ENCODE peak calls at places on chromosomes 4 and X, in five cellular contexts. R is H7, A is upper lobe of right lung, I is esophagus squamous epithelium, Z is mesendoderm. G is an unnamed sample. For H3K36me3, the result is how much of the 10 kb centered on the place peaks cover.

GRCh38 chr4:138910914-138911336 is 104.7 kb upstream of the NOCT start:
- DNase-seq in Z (peak), R (peak), A (peak), I (peak), G (peak)

GRCh38 chr4:182536221-182536620 is 293.0 kb downstream of the TENM3 start:
- DNase-seq in Z (peak), I (no peak), R (no peak), A (no peak), G (peak)

GRCh38 chrX:73215263-73215662 is 612 bp upstream of the NAP1L2 start:
- DNase-seq in Z (no peak), I (no peak), A (no peak), R (no peak), G (no peak)

GRCh38 chr4:62644372-62644771 is 1444.2 kb downstream of the ADGRL3 start:
- DNase-seq in A (no peak), R (peak), Z (peak), I (no peak), G (peak)

GRCh38 chr4:15493411-15493810 is 23.7 kb downstream of the CC2D2A start:
- DNase-seq in I (no peak), Z (no peak), R (no peak), A (no peak), G (no peak)

GRCh38 chr4:174423257-174423944 is 98.9 kb downstream of the HPGD start:
- DNase-seq in A (no peak), Z (no peak), R (no peak), I (no peak), G (no peak)

GRCh38 chr4:7255488-7255881 is 63.1 kb downstream of the SORCS2 start:
- DNase-seq in Z (no peak), R (no peak), I (no peak), A (no peak), G (no peak)

GRCh38 chrX:18252644-18253359 is 32.1 kb upstream of the BEND2 start:
- DNase-seq in Z (no peak), R (peak), A (no peak), I (no peak), G (no peak)

GRCh38 chr4:100189820-100190642 is at the start of gene DDIT4L:
- DNase-seq in A (peak), I (no peak), R (peak), Z (peak), G (peak)

GRCh38 chr4:107718351-107718965 is 1.6 kb downstream of the PAPSS1 start:
- DNase-seq in R (no peak), I (no peak), Z (no peak), A (no peak), G (no peak)

GRCh38 chrX:43718081-43718480 is 62.0 kb downstream of the MAOA start:
- DNase-seq in A (no peak), R (no peak), Z (no peak), I (no peak), G (no peak)

GRCh38 chr4:16222957-16223527 is 3.2 kb downstream of the TAPT1 start:
- DNase-seq in Z (no peak), R (no peak), A (no peak), I (no peak), G (no peak)

GRCh38 chrX:50812995-50813842 is 775 bp downstream of the SHROOM4 start:
- DNase-seq in R (peak), I (no peak), A (peak), Z (peak), G (peak)

GRCh38 chrX:70482300-70482699 is 37.7 kb downstream of the DLG3 start:
- DNase-seq in A (no peak), Z (no peak), I (no peak), R (no peak), G (no peak)

GRCh38 chr4:123055943-123056342 is 133.5 kb upstream of the NUDT6 start:
- DNase-seq in I (no peak), Z (no peak), A (no peak), R (no peak), G (no peak)

GRCh38 chrX:38004046-38004445 is 2.3 kb upstream of the SYTL5 start:
- DNase-seq in A (no peak), R (no peak), Z (no peak), I (no peak), G (no peak)

GRCh38 chr4:100168521-100168920 is 21.7 kb downstream of the DDIT4L start:
- DNase-seq in I (no peak), R (no peak), A (no peak), Z (no peak), G (no peak)

GRCh38 chr4:169080970-169081369 is 70.9 kb upstream of the CBR4 start:
- DNase-seq in I (no peak), R (no peak), Z (no peak), A (no peak), G (no peak)

GRCh38 chr4:166435449-166435848 is 562.4 kb downstream of the TLL1 start:
- DNase-seq in A (no peak), Z (no peak), R (no peak), I (no peak), G (no peak)

GRCh38 chr4:89197920-89198319 is 86.6 kb downstream of the TIGD2 start:
- DNase-seq in I (no peak), R (no peak), Z (no peak), A (no peak), G (no peak)

GRCh38 chr4:168634276-168634802 is 137.5 kb downstream of the PALLD start:
- DNase-seq in R (peak), Z (peak), I (no peak), A (no peak), G (peak)

GRCh38 chr4:8728536-8729407 is 136.2 kb downstream of the CPZ start:
- DNase-seq in A (peak), R (no peak), Z (no peak), I (no peak), G (peak)

GRCh38 chrX:71622347-71623104 is 4.2 kb upstream of the CXCR3 start:
- DNase-seq in I (no peak), A (peak), Z (peak), R (peak), G (no peak)

GRCh38 chrX:147803948-147804347 is 107.8 kb upstream of the FMR1 start:
- DNase-seq in A (no peak), Z (peak), R (peak), I (no peak), G (peak)

GRCh38 chrX:103886624-103887023 is 54.6 kb upstream of the RAB9B start:
- DNase-seq in R (no peak), I (no peak), Z (no peak), A (no peak), G (no peak)

GRCh38 chr4:98522603-98523395 is 135.6 kb downstream of the TSPAN5 start:
- DNase-seq in Z (no peak), I (no peak), A (no peak), R (no peak), G (peak)

GRCh38 chr4:76831475-76832390 is 66.2 kb downstream of the SOWAHB start:
- DNase-seq in A (no peak), Z (no peak), R (no peak), I (no peak), G (no peak)

GRCh38 chrX:84735025-84735424 is 232.8 kb upstream of the HDX start:
- DNase-seq in I (no peak), A (no peak), Z (no peak), R (no peak), G (no peak)

GRCh38 chr4:180706766-180707165 is 1536.4 kb upstream of the TENM3 start:
- DNase-seq in Z (no peak), A (no peak), I (no peak), R (no peak), G (no peak)

GRCh38 chr4:86376850-86377249 is 17.0 kb upstream of the MAPK10 start:
- DNase-seq in R (no peak), Z (peak), A (no peak), I (no peak), G (peak)

GRCh38 chr4:56990109-56990508 is 11.4 kb downstream of the POLR2B start:
- DNase-seq in Z (peak), I (no peak), A (no peak), R (no peak), G (no peak)

GRCh38 chr4:56986952-56987351 is 8.3 kb downstream of the POLR2B start:
- DNase-seq in Z (no peak), I (no peak), R (no peak), A (no peak), G (no peak)

GRCh38 chr4:56981795-56982201 is 3.1 kb downstream of the POLR2B start:
- DNase-seq in A (no peak), Z (peak), I (no peak), R (no peak), G (no peak)

DNA sequence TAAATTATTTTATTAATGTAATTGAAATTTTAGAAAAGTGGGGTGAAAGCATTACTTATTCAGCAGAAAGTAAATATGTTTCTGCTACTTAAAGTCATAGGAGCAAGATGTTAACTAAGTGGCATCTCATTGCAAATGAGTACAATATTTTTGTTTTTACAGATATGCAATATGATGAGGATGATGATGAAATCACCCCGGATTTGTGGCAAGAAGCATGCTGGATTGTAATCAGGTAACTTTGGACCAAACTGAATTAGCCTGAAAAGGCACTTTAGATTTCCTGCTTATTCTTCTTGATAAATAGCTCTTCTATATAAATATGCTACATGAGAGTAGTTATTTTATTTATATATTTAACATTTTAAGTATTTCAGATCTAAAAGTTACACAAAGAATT is 7.5 kb downstream of the POLR2B start:
- DNase-seq in Z (no peak), R (no peak), A (no peak), I (no peak), G (no peak)
- H3K36me3 ChIP-seq in Z (under half), R (under half), A (half or more), I (under half), G (half or more)

GRCh38 chr4:39324897-39325613 is 41.1 kb downstream of the RFC1 start:
- DNase-seq in Z (no peak), A (no peak), R (no peak), I (no peak), G (no peak)

GRCh38 chr4:39323836-39324235 is 42.3 kb downstream of the RFC1 start:
- DNase-seq in R (no peak), A (no peak), I (no peak), Z (no peak), G (no peak)

GRCh38 chr4:39320381-39321115 is 45.6 kb downstream of the RFC1 start:
- DNase-seq in R (no peak), Z (no peak), I (no peak), A (no peak), G (peak)

GRCh38 chr4:39324446-39324845 is 41.7 kb downstream of the RFC1 start:
- DNase-seq in I (no peak), A (no peak), Z (peak), R (no peak), G (no peak)

DNA sequence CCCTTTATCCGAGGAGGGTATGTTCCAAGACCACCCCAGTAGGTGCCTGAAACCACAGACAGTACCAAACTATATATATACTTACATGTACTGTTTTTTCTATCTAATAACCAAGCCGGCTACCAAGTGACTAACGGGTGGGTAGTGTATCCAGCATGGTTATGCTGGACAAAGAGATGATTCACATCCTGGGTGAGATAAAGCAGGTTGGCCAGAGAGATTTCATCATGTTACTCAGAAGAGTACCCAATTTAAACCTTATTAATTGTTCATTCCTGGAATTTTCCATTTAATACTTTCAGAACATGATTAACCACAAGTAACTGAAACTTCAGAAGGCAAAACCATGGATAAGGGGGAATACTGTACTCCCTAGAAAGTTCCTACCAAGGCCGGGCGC is 46.5 kb downstream of the RFC1 start:
- DNase-seq in A (no peak), R (no peak), Z (no peak), I (no peak), G (no peak)
- H3K36me3 ChIP-seq in A (half or more), R (under half), Z (under half), I (under half), G (under half)

GRCh38 chr4:178427663-178428062 is 985.4 kb upstream of the AGA start:
- DNase-seq in I (no peak), R (no peak), A (no peak), Z (no peak), G (no peak)
- H3K36me3 ChIP-seq in I (under half), R (under half), A (under half), Z (under half), G (under half)

GRCh38 chrX:5537098-5537497 is 691.6 kb downstream of the NLGN4X start:
- DNase-seq in I (no peak), Z (no peak), R (no peak), A (no peak), G (no peak)
- H3K36me3 ChIP-seq in I (under half), Z (under half), R (under half), A (under half), G (under half)

GRCh38 chr4:148999924-149000323 is 557.7 kb upstream of the NR3C2 start:
- DNase-seq in A (no peak), R (no peak), Z (no peak), I (no peak), G (no peak)
- H3K36me3 ChIP-seq in A (under half), R (under half), Z (under half), I (under half), G (under half)

GRCh38 chrX:108245462-108245861 is 153.9 kb downstream of the ATG4A start:
- DNase-seq in Z (peak), I (no peak), A (no peak), R (peak), G (peak)
- H3K36me3 ChIP-seq in Z (under half), I (under half), A (under half), R (under half), G (under half)

GRCh38 chrX:13759152-13759718 is 24.7 kb downstream of the OFD1 start:
- DNase-seq in I (no peak), A (no peak), R (no peak), Z (no peak), G (no peak)

GRCh38 chrX:13761606-13762005 is 27.1 kb downstream of the OFD1 start:
- DNase-seq in I (no peak), Z (peak), A (no peak), R (peak), G (no peak)

GRCh38 chrX:13762015-13762414 is 27.5 kb downstream of the OFD1 start:
- DNase-seq in Z (peak), A (no peak), I (no peak), R (peak), G (peak)

GRCh38 chrX:13763489-13763888 is 28.9 kb downstream of the OFD1 start:
- DNase-seq in A (no peak), R (no peak), Z (no peak), I (no peak), G (no peak)

DNA sequence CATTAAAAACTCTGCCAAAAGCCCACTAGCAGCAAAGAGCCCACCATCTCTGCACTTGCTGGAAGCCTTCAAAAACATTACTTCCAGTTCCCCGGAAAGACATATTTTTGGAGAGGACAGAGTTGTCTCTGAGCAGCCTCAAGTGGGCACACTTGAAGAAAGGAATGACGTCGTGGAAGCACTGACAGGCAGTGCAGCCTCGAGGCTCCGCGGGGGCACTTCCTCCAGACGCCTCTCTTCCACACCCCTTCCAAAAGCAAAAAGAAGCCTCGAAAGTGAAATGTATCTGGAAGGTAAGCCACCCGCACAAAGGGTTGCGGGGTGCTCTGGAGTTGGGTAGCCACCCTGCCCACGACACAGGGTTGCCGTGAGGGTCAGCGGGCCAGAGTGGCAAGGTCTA is 25.9 kb downstream of the OFD1 start:
- DNase-seq in A (no peak), I (no peak), R (no peak), Z (no peak), G (no peak)
- H3K36me3 ChIP-seq in A (under half), I (under half), R (under half), Z (under half), G (under half)

DNA sequence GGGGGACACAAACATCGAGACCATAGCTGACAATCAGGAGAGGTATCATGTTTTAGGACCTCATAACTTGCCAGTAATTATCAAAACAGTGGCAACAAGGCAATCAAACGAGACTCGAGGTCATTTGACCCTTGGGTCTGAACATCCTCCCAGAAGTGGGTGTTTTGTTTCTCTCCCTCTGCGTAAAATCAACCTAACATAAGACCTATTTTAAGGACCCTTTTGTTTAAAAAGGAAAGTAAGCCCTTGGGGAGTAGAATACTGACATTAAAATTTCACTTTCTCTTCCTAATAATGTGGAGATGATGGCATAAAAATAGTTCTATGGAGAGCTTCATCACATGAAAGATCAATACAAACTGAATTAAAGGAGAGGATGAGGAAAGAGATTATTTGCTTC is 106.2 kb upstream of the PUDP start:
- DNase-seq in A (no peak), R (no peak), Z (no peak), I (no peak), G (no peak)
- H3K36me3 ChIP-seq in A (under half), R (under half), Z (under half), I (under half), G (under half)

DNA sequence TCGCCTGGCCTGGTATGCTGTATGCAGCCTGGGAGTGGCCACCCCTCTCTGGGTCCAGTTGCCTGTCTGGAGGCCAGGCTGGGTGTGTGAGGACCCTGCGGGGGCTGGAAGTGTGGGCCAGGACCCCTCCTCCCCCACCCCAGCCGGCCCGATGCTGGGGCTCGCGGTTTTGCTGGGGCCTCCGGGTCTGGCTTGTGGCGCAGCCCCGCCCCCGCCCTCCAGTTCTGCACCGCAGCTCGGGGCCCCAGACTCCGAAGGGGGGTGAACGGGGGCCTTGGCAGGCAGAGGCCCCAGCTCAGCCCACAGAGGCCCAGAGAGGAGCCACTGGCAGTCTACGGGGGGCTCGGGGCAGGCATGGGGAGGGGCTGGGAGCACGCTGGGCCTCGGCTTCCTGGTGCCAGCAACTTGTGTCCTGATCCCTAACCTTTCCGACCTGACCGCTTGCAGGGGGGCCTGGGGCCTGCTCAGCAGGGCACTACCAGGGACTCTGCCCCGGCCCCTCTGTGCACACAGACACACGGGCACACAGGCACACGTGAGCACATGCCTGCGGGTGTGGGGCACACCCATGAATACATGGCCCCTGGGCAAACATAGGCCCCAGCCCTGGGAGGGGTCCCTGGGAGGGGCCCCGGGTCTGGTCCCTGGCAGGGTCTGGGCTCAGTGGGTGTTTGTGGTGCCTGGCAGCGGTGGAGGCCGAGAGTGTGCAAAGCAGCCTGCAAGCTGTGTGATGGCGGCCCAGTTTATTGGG is 21.4 kb upstream of the FGFR3 start:
- DNase-seq in Z (no peak), I (no peak), R (peak), A (no peak), G (no peak)
- H3K36me3 ChIP-seq in Z (under half), I (under half), R (under half), A (under half), G (under half)